ENCODE peak calls at places on chromosomes 3 and 15, in nine cellular contexts. C, A, B, I, S, J, K, N and X are unnamed samples.

GRCh38 chr15:22808240-22808639 is 21.8 kb downstream of the NIPA1 start:
- DNase-seq in C (no peak), J (peak; percentile 82), K (no peak), N (no peak), S (no peak), B (no peak), A (no peak), I (no peak), X (no peak)

GRCh38 chr3:186368164-186368563 is 6.1 kb upstream of the DGKG start:
- DNase-seq in K (no peak), C (no peak), J (no peak), B (no peak), S (no peak), A (no peak), I (no peak), N (no peak), X (no peak)

GRCh38 chr3:48630407-48630806 is 4.9 kb downstream of the SLC26A6 start:
- DNase-seq in N (no peak), B (no peak), C (no peak), J (no peak), A (no peak), S (no peak), K (no peak), I (no peak), X (no peak)

GRCh38 chr3:75327453-75327852 is 336.7 kb upstream of the FRG2C start:
- DNase-seq in C (no peak), A (no peak), N (no peak), S (no peak), K (no peak), B (no peak), I (no peak), J (peak; percentile 56), X (no peak)

GRCh38 chr15:69591905-69592508 is 139.4 kb downstream of the RPLP1 start:
- DNase-seq in A (no peak), S (peak; percentile 90), N (no peak), I (peak; percentile 92), B (no peak), K (no peak), J (no peak), C (no peak), X (no peak)

GRCh38 chr3:182028081-182028480 is 316.4 kb downstream of the SOX2 start:
- DNase-seq in N (no peak), K (no peak), S (no peak), J (no peak), B (no peak), C (no peak), I (no peak), A (no peak), X (no peak)

GRCh38 chr3:197001972-197002700 is 27.5 kb downstream of the MELTF start:
- DNase-seq in I (no peak), C (no peak), S (no peak), B (no peak), N (peak; percentile 13), K (no peak), A (no peak), J (peak; percentile 47), X (no peak)

GRCh38 chr15:58546635-58547627 is 115.1 kb downstream of the LIPC start:
- DNase-seq in C (no peak), N (no peak), I (peak; percentile 45), K (no peak), S (no peak), A (no peak), J (peak; percentile 84), B (no peak), X (no peak)

GRCh38 chr3:176814252-176814651 is 383.0 kb downstream of the TBL1XR1 start:
- DNase-seq in B (peak; percentile 77), I (peak; percentile 76), S (no peak), N (no peak), K (peak; percentile 50), C (no peak), J (peak; percentile 51), A (peak; percentile 82), X (peak; percentile 77)

GRCh38 chr15:101081900-101082299 is 162.7 kb downstream of the LRRK1 start:
- DNase-seq in C (no peak), S (no peak), A (no peak), J (no peak), I (no peak), N (no peak), K (no peak), B (no peak), X (no peak)

GRCh38 chr3:40615110-40615915 is 90.6 kb downstream of the ZNF621 start:
- DNase-seq in S (no peak), A (no peak), N (no peak), I (no peak), K (no peak), J (no peak), B (peak; percentile 46), C (no peak), X (no peak)

GRCh38 chr15:55799287-55800212 is 56.6 kb upstream of the PRTG start:
- DNase-seq in K (peak; percentile 41), N (no peak), J (no peak), A (peak; percentile 73), B (peak; percentile 87), S (peak; percentile 10), C (peak; percentile 3), I (peak; percentile 55), X (peak; percentile 56)

GRCh38 chr3:70861234-70861633 is 548.8 kb upstream of the MDFIC2 start:
- DNase-seq in K (no peak), B (no peak), J (no peak), A (no peak), I (no peak), S (no peak), C (no peak), N (no peak), X (no peak)

GRCh38 chr3:132898131-132898530 is 140.1 kb upstream of the TMEM108 start:
- DNase-seq in B (no peak), I (no peak), C (no peak), S (no peak), J (no peak), K (no peak), A (no peak), N (no peak), X (no peak)

GRCh38 chr3:41164776-41165175 is 34.5 kb upstream of the CTNNB1 start:
- DNase-seq in S (no peak), J (no peak), K (no peak), B (no peak), A (no peak), I (no peak), C (no peak), N (no peak), X (no peak)